ENCODE peak calls at places on chromosomes 16 and 17, in five cellular contexts. J is GM23338, I is sciatic nerve, K is activated B cell treated with CpG ODN at 0.5 μM for 24 hours, D is PC-3. Q is an unnamed sample.

GRCh38 chr17:72661093-72661944 is 431.2 kb downstream of the SLC39A11 start:
- ATAC-seq in K (no peak), D (peak), J (peak), I (peak), Q (no peak)

GRCh38 chr16:66662445-66663194 is 33.9 kb downstream of the CMTM4 start:
- ATAC-seq in I (peak), J (peak), D (peak), K (no peak), Q (no peak)

GRCh38 chr17:60971515-60972369 is 294.1 kb downstream of the BCAS3 start:
- ATAC-seq in K (no peak), I (peak), J (peak), D (peak), Q (no peak)

GRCh38 chr17:395179-395578 is 42.6 kb upstream of the RPH3AL start:
- ATAC-seq in I (no peak), D (no peak), J (no peak), K (no peak), Q (no peak)

GRCh38 chr17:42775534-42776098 is 2.4 kb downstream of the VPS25 start:
- ATAC-seq in I (no peak), J (no peak), K (no peak), D (no peak), Q (no peak)

GRCh38 chr16:17446661-17447060 is 24.1 kb downstream of the XYLT1 start:
- ATAC-seq in I (peak), J (peak), D (no peak), K (no peak), Q (no peak)

GRCh38 chr17:80609757-80610156 is 65.1 kb downstream of the RPTOR start:
- ATAC-seq in K (no peak), I (no peak), D (no peak), J (no peak), Q (no peak)

GRCh38 chr17:19771971-19772630 is 24.0 kb upstream of the ALDH3A1 start:
- ATAC-seq in D (no peak), K (no peak), J (no peak), I (peak), Q (peak)

GRCh38 chr16:55474821-55475220 is 4.2 kb upstream of the MMP2 start:
- ATAC-seq in J (no peak), K (no peak), I (no peak), D (no peak), Q (no peak)

GRCh38 chr17:27315322-27315721 is 21.4 kb downstream of the WSB1 start:
- ATAC-seq in I (peak), K (no peak), J (no peak), D (no peak), Q (no peak)

GRCh38 chr16:79297297-79297696 is 303.2 kb downstream of the MAF start:
- ATAC-seq in D (no peak), I (no peak), J (no peak), K (no peak), Q (no peak)

GRCh38 chr16:21101631-21102420 is 48.8 kb downstream of the DNAH3 start:
- ATAC-seq in D (peak), I (no peak), J (peak), K (no peak), Q (peak)

GRCh38 chr17:51147641-51148040 is 5.7 kb upstream of the NME1 start:
- ATAC-seq in J (no peak), D (peak), K (no peak), I (no peak), Q (peak)

GRCh38 chr17:31310260-31310659 is 3.6 kb downstream of the EVI2B start:
- ATAC-seq in K (peak), D (no peak), J (peak), I (no peak), Q (no peak)

GRCh38 chr17:82835766-82836512 is 3.9 kb downstream of the ZNF750 start:
- ATAC-seq in I (no peak), D (no peak), K (no peak), J (peak), Q (no peak)

GRCh38 chr17:15307686-15308085 is 33.7 kb downstream of the TEKT3 start:
- ATAC-seq in D (no peak), K (no peak), I (no peak), J (no peak), Q (no peak)

GRCh38 chr17:66636111-66636510 is 198.8 kb upstream of the CACNG5 start:
- ATAC-seq in J (no peak), I (no peak), D (no peak), K (no peak), Q (no peak)

GRCh38 chr16:19861811-19862327 is 22.8 kb downstream of the GPRC5B start:
- ATAC-seq in I (peak), J (peak), K (no peak), D (no peak), Q (no peak)

GRCh38 chr17:10879110-10879509 is 41.2 kb upstream of the PIRT start:
- ATAC-seq in K (no peak), I (peak), J (no peak), D (no peak), Q (no peak)

GRCh38 chr16:29875206-29875605 is 12.2 kb upstream of the CDIPT start:
- ATAC-seq in K (no peak), I (no peak), J (no peak), D (no peak), Q (no peak)

GRCh38 chr16:84354306-84354705 is 14.0 kb upstream of the ATP2C2 start:
- ATAC-seq in D (no peak), J (no peak), I (no peak), K (no peak), Q (no peak)

GRCh38 chr17:83126275-83126930 is 47.0 kb downstream of the METRNL start:
- ATAC-seq in J (no peak), K (no peak), D (no peak), I (no peak), Q (no peak)

GRCh38 chr16:5578980-5579379 is 481.4 kb upstream of the EEF2KMT start:
- ATAC-seq in J (no peak), D (no peak), K (no peak), I (no peak), Q (no peak)

GRCh38 chr17:82361885-82362633 is 3.0 kb downstream of the TEX19 start:
- ATAC-seq in D (no peak), K (no peak), I (no peak), J (no peak), Q (no peak)

GRCh38 chr17:75773121-75773807 is 8.3 kb upstream of the GALK1 start:
- ATAC-seq in J (peak), D (no peak), K (no peak), I (no peak), Q (no peak)

GRCh38 chr17:2238432-2239169 is 65.0 kb downstream of the SMG6 start:
- ATAC-seq in J (no peak), K (peak), I (peak), D (no peak), Q (no peak)

GRCh38 chr17:4206945-4207344 is 56.8 kb downstream of the ANKFY1 start:
- ATAC-seq in J (no peak), I (no peak), K (peak), D (no peak), Q (no peak)

GRCh38 chr17:29718446-29719039 is 95.8 kb upstream of the CORO6 start:
- ATAC-seq in I (no peak), J (peak), D (no peak), K (no peak), Q (no peak)

GRCh38 chr17:18172528-18173278 is 10.9 kb upstream of the ALKBH5 start:
- ATAC-seq in I (no peak), J (peak), D (no peak), K (no peak), Q (no peak)

Q was measured in activated CD4-positive, CD25-positive, alpha-beta regulatory T cell treated with anti-CD3 and anti-CD28 coated beads, Interleukin-2, amount 50 U/mL, for 24 hours.